ENCODE peak calls at places on chromosome 1, in four cellular contexts. One of them, this sample, is unnamed.

GRCh38 chr1:147273409-147274307 is 31.2 kb downstream of the CHD1L start:
- DNase-seq in NCI-H1092: peak
- DNase-seq in stimulated activated naive B cell treated with anti-CD40 and anti-IgM and Interleukin-4, amounts not matched to agents 10 μg/mL and 1 μg/mL and 100 μg/mL, for 72 hours: peak
- DNase-seq in ELR: peak
- DNase-seq in this sample: peak

GRCh38 chr1:155834296-155834926 is 22.6 kb downstream of the GON4L start:
- DNase-seq in NCI-H1092: no peak
- DNase-seq in stimulated activated naive B cell treated with anti-CD40 and anti-IgM and Interleukin-4, amounts not matched to agents 10 μg/mL and 1 μg/mL and 100 μg/mL, for 72 hours: no peak
- DNase-seq in ELR: peak
- DNase-seq in this sample: no peak

GRCh38 chr1:178282949-178283367 is 189.1 kb downstream of the RASAL2 start:
- DNase-seq in NCI-H1092: no peak
- DNase-seq in stimulated activated naive B cell treated with anti-CD40 and anti-IgM and Interleukin-4, amounts not matched to agents 10 μg/mL and 1 μg/mL and 100 μg/mL, for 72 hours: no peak
- DNase-seq in ELR: peak
- DNase-seq in this sample: peak

GRCh38 chr1:235931181-235931738 is 64.6 kb upstream of the LYST start:
- DNase-seq in NCI-H1092: no peak
- DNase-seq in stimulated activated naive B cell treated with anti-CD40 and anti-IgM and Interleukin-4, amounts not matched to agents 10 μg/mL and 1 μg/mL and 100 μg/mL, for 72 hours: no peak
- DNase-seq in ELR: no peak
- DNase-seq in this sample: no peak

GRCh38 chr1:30377230-30378022 is 346.0 kb downstream of the MATN1 start:
- DNase-seq in NCI-H1092: no peak
- DNase-seq in stimulated activated naive B cell treated with anti-CD40 and anti-IgM and Interleukin-4, amounts not matched to agents 10 μg/mL and 1 μg/mL and 100 μg/mL, for 72 hours: no peak
- DNase-seq in ELR: no peak
- DNase-seq in this sample: no peak

GRCh38 chr1:85559890-85560289 is 20.7 kb upstream of the CCN1 start:
- DNase-seq in NCI-H1092: no peak
- DNase-seq in stimulated activated naive B cell treated with anti-CD40 and anti-IgM and Interleukin-4, amounts not matched to agents 10 μg/mL and 1 μg/mL and 100 μg/mL, for 72 hours: no peak
- DNase-seq in ELR: no peak
- DNase-seq in this sample: no peak

GRCh38 chr1:42260376-42261078 is 74.5 kb downstream of the FOXJ3 start:
- DNase-seq in NCI-H1092: no peak
- DNase-seq in stimulated activated naive B cell treated with anti-CD40 and anti-IgM and Interleukin-4, amounts not matched to agents 10 μg/mL and 1 μg/mL and 100 μg/mL, for 72 hours: no peak
- DNase-seq in ELR: no peak
- DNase-seq in this sample: no peak

GRCh38 chr1:113990541-113990940 is 11.3 kb downstream of the OLFML3 start:
- DNase-seq in NCI-H1092: no peak
- DNase-seq in stimulated activated naive B cell treated with anti-CD40 and anti-IgM and Interleukin-4, amounts not matched to agents 10 μg/mL and 1 μg/mL and 100 μg/mL, for 72 hours: no peak
- DNase-seq in ELR: no peak
- DNase-seq in this sample: no peak